ENCODE peak calls at places on chromosomes 7 and 10, in four cellular contexts. N, O, S and T are unnamed samples.
A peak's percentile ranks its signal among the peaks of the same experiment; 100 is the strongest.

GRCh38 chr10:111830360-111830759 is 353.2 kb downstream of the GPAM start:
- DNase-seq in N (no peak), O (no peak), S (peak; percentile 25), T (no peak)

GRCh38 chr7:134827436-134827835 is 48.0 kb downstream of the CALD1 start:
- DNase-seq in N (no peak), O (no peak), S (no peak), T (no peak)

GRCh38 chr10:96587255-96588059 is 645 bp upstream of the TM9SF3 start:
- DNase-seq in S (peak; percentile 84), N (no peak), O (peak; percentile 74), T (peak; percentile 57)

GRCh38 chr7:99901581-99901980 is 17.7 kb downstream of the TRIM4 start:
- DNase-seq in O (no peak), S (no peak), N (no peak), T (no peak)

GRCh38 chr7:105003275-105003674 is 10.7 kb upstream of the KMT2E start:
- DNase-seq in N (no peak), S (peak; percentile 88), O (peak; percentile 79), T (peak; percentile 81)

GRCh38 chr7:23389701-23390100 is 80.6 kb downstream of the IGF2BP3 start:
- DNase-seq in O (no peak), N (no peak), S (no peak), T (no peak)

GRCh38 chr7:106057962-106058901 is 53.9 kb downstream of the SYPL1 start:
- DNase-seq in O (peak; percentile 92), N (peak; percentile 81), S (peak; percentile 22), T (peak; percentile 83)

GRCh38 chr10:69742928-69743602 is 58.6 kb upstream of the COL13A1 start:
- DNase-seq in S (no peak), O (no peak), N (no peak), T (no peak)

GRCh38 chr7:50359995-50360925 is 55.7 kb downstream of the IKZF1 start:
- DNase-seq in S (peak; percentile 18), N (no peak), O (no peak), T (peak; percentile 63)

GRCh38 chr10:129057856-129058663 is 409.0 kb upstream of the MGMT start:
- DNase-seq in S (peak; percentile 8), N (no peak), O (no peak), T (peak; percentile 55)

GRCh38 chr10:78738457-78738856 is 330.3 kb upstream of the ZMIZ1 start:
- DNase-seq in S (no peak), N (no peak), O (no peak), T (no peak)

GRCh38 chr7:102125127-102125561 is 161.5 kb upstream of the SH2B2 start:
- DNase-seq in N (no peak), S (peak; percentile 82), O (peak; percentile 84), T (peak; percentile 93)

GRCh38 chr7:29878081-29878688 is 71.9 kb downstream of the WIPF3 start:
- DNase-seq in O (peak; percentile 57), N (no peak), S (peak; percentile 63), T (no peak)

GRCh38 chr10:117454502-117454901 is 79.3 kb upstream of the PDZD8 start:
- DNase-seq in N (no peak), O (peak; percentile 38), S (no peak), T (no peak)

GRCh38 chr7:147265528-147265927 is 1148.9 kb downstream of the CNTNAP2 start:
- DNase-seq in S (no peak), O (no peak), N (peak; percentile 30), T (no peak)